ENCODE peak calls at places on chromosomes 11 and 22, in ten cellular contexts. V, M, U, O, W, Q, E, S, D and B are unnamed samples.

GRCh38 chr11:113773092-113773415 is 438 bp downstream of the ZW10 start:
- DNase-seq in V (peak; percentile 35), M (no peak), U (no peak), O (no peak), W (peak; percentile 48), Q (no peak), E (no peak), S (no peak), D (no peak), B (no peak)

GRCh38 chr22:29784451-29785361 is 17.5 kb downstream of the UQCR10 start:
- DNase-seq in V (no peak), M (peak; percentile 12), U (no peak), O (no peak), W (no peak), Q (no peak), E (no peak), S (no peak), D (peak; percentile 29), B (no peak)

GRCh38 chr11:128156486-128156885 is 430.9 kb downstream of the ETS1 start:
- DNase-seq in V (no peak), M (no peak), U (no peak), O (no peak), W (no peak), Q (no peak), E (no peak), S (no peak), D (no peak), B (no peak)

GRCh38 chr22:46064966-46065666 is 85.2 kb upstream of the PPARA start:
- DNase-seq in V (no peak), M (no peak), U (no peak), O (peak; percentile 26), W (no peak), Q (no peak), E (no peak), S (no peak), D (no peak), B (peak; percentile 58)

GRCh38 chr11:34366522-34366921 is 8.7 kb upstream of the ABTB2 start:
- DNase-seq in V (no peak), M (no peak), U (no peak), O (no peak), W (no peak), Q (peak; percentile 35), E (no peak), S (no peak), D (no peak), B (no peak)

GRCh38 chr22:36546092-36546804 is 17.3 kb upstream of the EIF3D start:
- DNase-seq in V (peak; percentile 14), M (no peak), U (peak; percentile 40), O (no peak), W (peak; percentile 56), Q (peak; percentile 51), E (peak; percentile 43), S (peak; percentile 65), D (peak; percentile 8), B (no peak)

GRCh38 chr22:29454186-29454745 is 15.9 kb downstream of the RFPL1 start:
- DNase-seq in V (peak; percentile 26), M (no peak), U (no peak), O (no peak), W (no peak), Q (no peak), E (no peak), S (no peak), D (peak; percentile 17), B (no peak)

GRCh38 chr22:49999901-50000586 is 12.5 kb downstream of the IL17REL start:
- DNase-seq in V (no peak), M (no peak), U (no peak), O (no peak), W (no peak), Q (no peak), E (no peak), S (no peak), D (no peak), B (no peak)